ENCODE peak calls at places on chromosomes 1 and 21, in six cellular contexts. X is CD8-positive, alpha-beta memory T cell; T is Panc1; N is NCI-H524; O is EH; B is coronary artery. A is an unnamed sample.

GRCh38 chr1:40241372-40241771 is 6.4 kb upstream of the TMCO2 start:
- DNase-seq in B (no peak), O (no peak), N (no peak), X (no peak), T (no peak), A (peak)

GRCh38 chr1:87077959-87078673 is 163.7 kb downstream of the HS2ST1 start:
- DNase-seq in T (no peak), X (no peak), N (no peak), B (no peak), O (no peak), A (peak)

GRCh38 chr1:95071539-95071938 is 1.2 kb downstream of the ALG14 start:
- DNase-seq in B (no peak), T (no peak), O (peak), N (no peak), X (no peak), A (no peak)

GRCh38 chr21:33268736-33269441 is 2.7 kb downstream of the IL10RB start:
- DNase-seq in O (no peak), T (no peak), N (no peak), X (no peak), B (no peak), A (no peak)

GRCh38 chr1:107782192-107782845 is 182.7 kb downstream of the VAV3 start:
- DNase-seq in T (no peak), X (no peak), O (peak), B (no peak), N (peak), A (peak)

GRCh38 chr1:1394116-1394515 is 5.0 kb downstream of the CCNL2 start:
- DNase-seq in N (no peak), X (no peak), B (no peak), O (no peak), T (no peak), A (no peak)

GRCh38 chr21:14740692-14741091 is 194.6 kb upstream of the SAMSN1 start:
- DNase-seq in T (no peak), B (no peak), X (no peak), O (no peak), N (no peak), A (peak)

GRCh38 chr21:42465008-42465878 is 30.8 kb downstream of the RSPH1 start:
- DNase-seq in X (no peak), B (no peak), T (no peak), N (peak), O (no peak), A (no peak)

GRCh38 chr1:95793893-95794292 is 559.9 kb downstream of the RWDD3 start:
- DNase-seq in X (no peak), O (no peak), B (no peak), N (peak), T (no peak), A (no peak)

GRCh38 chr1:147515046-147515869 is 26.0 kb upstream of the BCL9 start:
- DNase-seq in N (no peak), T (no peak), X (no peak), B (no peak), O (peak), A (peak)

GRCh38 chr1:163372576-163372975 is 50.8 kb downstream of the NUF2 start:
- DNase-seq in T (no peak), O (no peak), N (no peak), B (no peak), X (no peak), A (no peak)

GRCh38 chr21:38780879-38781278 is 24.9 kb upstream of the ETS2 start:
- DNase-seq in N (no peak), O (no peak), T (no peak), B (no peak), X (no peak), A (no peak)

GRCh38 chr1:48920741-48921330 is 144.1 kb upstream of the BEND5 start:
- DNase-seq in B (no peak), N (peak), X (no peak), O (no peak), T (no peak), A (no peak)

A was measured in lung microvascular endothelial cell.